ENCODE peak calls at places on chromosomes 16 and 17, in seven cellular contexts. W is lower leg skin, Y is breast epithelium, Q is tibial nerve, N is AG10803, S is kidney, I is transverse colon. C is an unnamed sample.

GRCh38 chr17:36934759-36935630 is 2.3 kb upstream of the LHX1 start:
- DNase-seq in Y (no peak), I (no peak), S (peak; percentile 79), Q (no peak), W (peak; percentile 85), N (no peak), C (no peak)

GRCh38 chr17:38660097-38661026 is 14.4 kb downstream of the EPOP start:
- DNase-seq in Y (no peak), W (no peak), N (peak; percentile 8), Q (no peak), I (no peak), S (no peak), C (no peak)

GRCh38 chr16:49532243-49532870 is 158.8 kb downstream of the C16orf78 start:
- DNase-seq in S (no peak), N (no peak), W (no peak), Y (no peak), Q (no peak), I (no peak), C (no peak)

GRCh38 chr17:14594690-14595089 is 293.8 kb downstream of the HS3ST3B1 start:
- DNase-seq in S (no peak), Q (no peak), W (no peak), Y (no peak), I (no peak), N (no peak), C (no peak)

GRCh38 chr16:85449885-85450245 is 163.3 kb upstream of the GSE1 start:
- DNase-seq in N (no peak), I (no peak), Q (no peak), Y (no peak), W (no peak), S (no peak), C (no peak)

GRCh38 chr17:66426397-66427033 is 124.1 kb downstream of the PRKCA start:
- DNase-seq in N (no peak), S (no peak), I (peak; percentile 26), W (no peak), Y (no peak), Q (no peak), C (peak; percentile 57)

GRCh38 chr17:14068542-14069250 is 608 bp upstream of the COX10 start:
- DNase-seq in S (no peak), I (no peak), N (no peak), W (no peak), Y (no peak), Q (no peak), C (no peak)

GRCh38 chr17:7972131-7972785 is 30.2 kb upstream of the GUCY2D start:
- DNase-seq in Q (no peak), N (no peak), I (no peak), S (no peak), W (no peak), Y (no peak), C (no peak)

GRCh38 chr17:49557204-49558024 is 18.3 kb upstream of the NXPH3 start:
- DNase-seq in N (peak; percentile 31), S (no peak), Q (no peak), I (no peak), W (peak; percentile 75), Y (no peak), C (no peak)

GRCh38 chr17:19482571-19482970 is 51.1 kb upstream of the SLC47A1 start:
- DNase-seq in S (no peak), Q (no peak), N (peak; percentile 67), W (no peak), I (no peak), Y (no peak), C (no peak)

GRCh38 chr17:74842146-74842598 is 17.5 kb downstream of the GRIN2C start:
- DNase-seq in I (no peak), N (no peak), Q (no peak), Y (no peak), S (no peak), W (no peak), C (no peak)

GRCh38 chr17:36525113-36525512 is 9.6 kb downstream of the MYO19 start:
- DNase-seq in N (no peak), Q (no peak), Y (no peak), W (peak; percentile 61), S (no peak), I (no peak), C (no peak)

GRCh38 chr17:79988163-79988971 is 47.3 kb downstream of the TBC1D16 start:
- DNase-seq in Q (no peak), I (peak; percentile 61), N (peak; percentile 77), W (no peak), S (peak; percentile 86), Y (no peak), C (no peak)

GRCh38 chr17:61720016-61720795 is 129.2 kb upstream of the NACA2 start:
- DNase-seq in W (no peak), Q (no peak), S (no peak), N (no peak), I (no peak), Y (no peak), C (no peak)

GRCh38 chr17:78396436-78397335 is 18.2 kb downstream of the PGS1 start:
- DNase-seq in Q (no peak), I (no peak), S (no peak), N (no peak), Y (peak; percentile 63), W (no peak), C (no peak)

GRCh38 chr16:89599451-89599858 is 14.0 kb upstream of the DPEP1 start:
- DNase-seq in W (no peak), Q (no peak), Y (no peak), N (no peak), S (no peak), I (peak; percentile 61), C (no peak)

GRCh38 chr17:44389723-44390202 is 314 bp upstream of the ITGA2B start:
- DNase-seq in W (no peak), Y (no peak), N (no peak), S (peak; percentile 29), Q (no peak), I (no peak), C (peak; percentile 85)

GRCh38 chr17:62869885-62870580 is 61.9 kb upstream of the MARCHF10 start:
- DNase-seq in I (no peak), Q (no peak), N (peak; percentile 76), Y (no peak), W (no peak), S (no peak), C (no peak)

GRCh38 chr16:84371553-84371865 is 3.2 kb downstream of the ATP2C2 start:
- DNase-seq in S (no peak), W (no peak), Q (no peak), I (no peak), Y (no peak), N (no peak), C (no peak)

GRCh38 chr17:38440614-38441397 is 12.5 kb downstream of the ARHGAP23 start:
- DNase-seq in N (no peak), Y (no peak), I (no peak), W (no peak), S (no peak), Q (no peak), C (no peak)

GRCh38 chr17:42917236-42917603 is 16.6 kb downstream of the G6PC1 start:
- DNase-seq in N (peak; percentile 10), I (no peak), S (no peak), W (no peak), Q (no peak), Y (no peak), C (no peak)

GRCh38 chr16:23509763-23510153 is 536 bp downstream of the GGA2 start:
- DNase-seq in S (peak; percentile 77), W (no peak), N (peak; percentile 24), I (no peak), Q (no peak), Y (no peak), C (no peak)

GRCh38 chr16:74682556-74682955 is 15.9 kb upstream of the RFWD3 start:
- DNase-seq in Q (no peak), I (no peak), N (no peak), S (no peak), Y (no peak), W (no peak), C (no peak)

GRCh38 chr16:80460004-80460403 is 80.8 kb upstream of the DYNLRB2 start:
- DNase-seq in Y (no peak), Q (no peak), I (no peak), S (no peak), W (no peak), N (peak; percentile 35), C (no peak)

GRCh38 chr16:25051446-25052160 is 36.4 kb upstream of the ARHGAP17 start:
- DNase-seq in Y (no peak), S (no peak), N (peak; percentile 86), I (no peak), Q (no peak), W (no peak), C (no peak)
- H3K4me3 ChIP-seq in Y (peak overlapping the region; percentile 9), S (no peak overlapping the region), N (no peak overlapping the region), I (no peak overlapping the region), Q (no peak overlapping the region), W (no peak overlapping the region), C (no peak overlapping the region)

GRCh38 chr16:2196162-2196980 is at the start of gene CASKIN1:
- DNase-seq in S (no peak), I (no peak), N (no peak), Y (no peak), W (no peak), Q (no peak), C (no peak)
- H3K4me3 ChIP-seq in S (no peak within 1 kb of the TSS), I (peak within 1 kb of the TSS; percentile 44), N (peak within 1 kb of the TSS; percentile 17), Y (peak within 1 kb of the TSS; percentile 60), W (no peak within 1 kb of the TSS), Q (peak within 1 kb of the TSS; percentile 17), C (peak within 1 kb of the TSS; percentile 8)

DNA sequence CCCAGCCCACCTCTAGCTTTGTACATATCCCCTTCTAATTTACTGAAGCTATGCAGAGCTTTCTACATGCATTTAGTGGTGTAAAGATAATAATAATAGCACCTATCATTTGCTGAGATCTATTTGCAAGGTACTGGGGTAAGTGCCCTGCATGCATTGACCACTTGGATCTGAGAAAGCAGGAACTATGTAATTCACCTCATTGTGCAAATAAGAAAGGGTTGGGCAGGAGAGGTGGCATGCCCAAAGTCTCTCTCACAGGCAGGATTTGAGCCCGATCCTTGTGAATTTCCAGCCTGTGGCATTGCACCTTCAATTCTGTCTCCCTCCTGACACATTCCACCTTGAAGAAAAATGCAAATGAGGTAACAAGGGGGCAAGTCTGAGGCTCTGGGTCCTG is 352.3 kb upstream of the EEF2KMT start:
- DNase-seq in I (no peak), Y (no peak), N (no peak), S (no peak), Q (no peak), W (peak; percentile 29), C (no peak)
- H3K4me3 ChIP-seq in I (no peak overlapping the region), Y (no peak overlapping the region), N (no peak overlapping the region), S (no peak overlapping the region), Q (no peak overlapping the region), W (no peak overlapping the region), C (no peak overlapping the region)

DNA sequence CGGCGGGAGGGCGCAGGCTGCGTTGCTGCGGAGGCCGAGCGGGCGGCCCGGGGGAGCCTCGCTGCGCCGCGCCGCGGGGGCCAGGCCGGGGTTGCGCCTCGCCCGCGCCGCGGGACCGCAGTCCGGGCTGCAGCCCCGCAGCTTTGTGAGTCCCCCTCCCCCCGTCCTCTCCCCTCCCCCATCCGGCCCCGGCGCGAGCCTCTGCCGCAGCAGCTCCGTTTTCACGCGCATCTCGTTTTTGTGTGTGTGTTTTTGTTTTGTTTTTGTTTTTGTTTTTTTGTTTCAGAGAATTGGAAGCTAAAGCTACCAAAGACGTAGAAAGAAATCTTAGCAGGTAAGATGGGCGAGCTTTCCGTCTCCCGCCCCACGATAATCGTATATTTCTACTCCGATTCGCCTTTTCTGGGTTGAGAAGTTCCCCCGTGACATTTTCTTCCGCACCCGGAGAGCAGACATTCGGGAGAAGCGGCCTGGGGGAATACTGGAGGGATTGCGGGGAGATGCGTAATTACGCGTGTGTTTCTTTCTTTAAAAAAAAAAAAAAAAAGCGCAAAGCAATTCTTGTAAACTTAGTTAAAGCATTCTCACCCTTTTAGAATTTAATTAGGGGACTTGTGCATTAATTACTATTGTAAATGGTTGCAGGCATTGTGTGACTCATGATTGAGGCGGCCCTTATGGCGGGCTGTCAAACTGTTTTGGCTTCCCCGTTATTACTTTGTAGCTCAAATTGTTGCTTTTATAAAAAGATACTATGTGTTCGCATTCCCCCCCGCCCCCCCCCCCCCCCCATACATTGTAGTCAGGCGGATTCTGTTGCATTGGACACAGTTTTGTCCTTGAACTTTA is 740 bp downstream of the TNRC6A start:
- DNase-seq in Y (no peak), Q (no peak), N (no peak), S (no peak), W (no peak), I (peak; percentile 43), C (peak; percentile 4)
- H3K4me3 ChIP-seq in Y (peak overlapping the region; percentile 79), Q (peak overlapping the region; percentile 88), N (peak overlapping the region; percentile 81), S (peak overlapping the region; percentile 89), W (peak overlapping the region; percentile 75), I (peak overlapping the region; percentile 87), C (peak overlapping the region; percentile 90)